ENCODE peak calls at places on chromosomes 7 and 10, in four cellular contexts. I is dorsolateral prefrontal cortex, A is activated B cell treated with CpG ODN at 0.5 μM for 24 hours, P is A673. F is an unnamed sample.

GRCh38 chr10:92822060-92822634 is 26.2 kb upstream of the EXOC6 start:
- DNase-seq in I (no peak), A (no peak), P (peak), F (no peak)

GRCh38 chr10:33290286-33291052 is 44.0 kb downstream of the NRP1 start:
- DNase-seq in I (no peak), A (no peak), P (peak), F (no peak)

GRCh38 chr7:50584793-50585399 is 19.7 kb upstream of the DDC start:
- DNase-seq in I (no peak), A (no peak), P (no peak), F (no peak)

GRCh38 chr10:71964669-71965515 is 697 bp downstream of the CHST3 start:
- DNase-seq in I (no peak), A (no peak), P (peak), F (peak)

GRCh38 chr7:145698526-145699262 is 417.9 kb upstream of the CNTNAP2 start:
- DNase-seq in I (no peak), A (no peak), P (no peak), F (no peak)

GRCh38 chr7:157941210-157941609 is 604.4 kb downstream of the DNAJB6 start:
- DNase-seq in I (no peak), A (no peak), P (no peak), F (no peak)

GRCh38 chr7:2471396-2471795 is 4.8 kb downstream of the GRIFIN start:
- DNase-seq in I (no peak), A (no peak), P (peak), F (no peak)

GRCh38 chr7:35988105-35988504 is 164.9 kb upstream of the EEPD1 start:
- DNase-seq in I (no peak), A (no peak), P (no peak), F (no peak)

GRCh38 chr7:100894860-100895700 is 608 bp downstream of the ACHE start:
- DNase-seq in I (no peak), A (peak), P (peak), F (peak)

GRCh38 chr10:119104653-119105024 is 726 bp downstream of the DENND10 start:
- DNase-seq in I (no peak), A (no peak), P (peak), F (peak)

GRCh38 chr7:105448181-105448580 is 59.5 kb upstream of the SRPK2 start:
- DNase-seq in I (no peak), A (no peak), P (no peak), F (no peak)

GRCh38 chr7:28355553-28356319 is 56.6 kb upstream of the CREB5 start:
- DNase-seq in I (no peak), A (no peak), P (no peak), F (no peak)

GRCh38 chr7:47266131-47266706 is 315.7 kb downstream of the TNS3 start:
- DNase-seq in I (peak), A (peak), P (peak), F (peak)

GRCh38 chr10:484441-484924 is 205.0 kb downstream of the DIP2C start:
- DNase-seq in I (no peak), A (no peak), P (peak), F (peak)

GRCh38 chr10:31936933-31937332 is 8.3 kb upstream of the ARHGAP12 start:
- DNase-seq in I (no peak), A (no peak), P (no peak), F (no peak)

GRCh38 chr10:31932838-31933237 is 4.2 kb upstream of the ARHGAP12 start:
- DNase-seq in I (no peak), A (no peak), P (no peak), F (no peak)

GRCh38 chr10:31937371-31937770 is 8.7 kb upstream of the ARHGAP12 start:
- DNase-seq in I (no peak), A (no peak), P (no peak), F (no peak)

GRCh38 chr10:31936086-31936485 is 7.5 kb upstream of the ARHGAP12 start:
- DNase-seq in I (no peak), A (no peak), P (no peak), F (no peak)

DNA sequence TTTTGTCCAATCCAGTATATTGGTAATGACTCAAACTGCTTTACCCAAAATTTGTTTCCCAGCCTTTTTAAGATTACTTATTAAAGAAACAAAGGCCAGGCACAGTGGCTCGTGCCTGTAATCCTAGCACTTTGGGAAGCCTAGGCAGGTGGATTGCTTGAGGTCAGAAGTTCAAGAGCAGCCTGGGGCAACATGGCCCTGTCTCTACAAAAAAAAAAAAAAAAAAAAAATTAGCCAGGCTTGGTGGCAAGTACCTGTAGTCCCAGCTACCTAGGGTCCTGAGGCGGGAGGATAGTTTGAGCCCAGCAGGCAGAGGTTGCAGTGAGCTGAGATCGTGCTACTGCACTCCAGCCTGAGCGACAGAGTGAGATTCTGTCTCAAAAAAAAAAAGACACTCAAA is 7.0 kb upstream of the ARHGAP12 start:
- DNase-seq in I (no peak), A (no peak), P (no peak), F (no peak)
- TF ChIP-seq CTCF in I (no peak), A (no peak), P (no peak), F (no peak)

DNA sequence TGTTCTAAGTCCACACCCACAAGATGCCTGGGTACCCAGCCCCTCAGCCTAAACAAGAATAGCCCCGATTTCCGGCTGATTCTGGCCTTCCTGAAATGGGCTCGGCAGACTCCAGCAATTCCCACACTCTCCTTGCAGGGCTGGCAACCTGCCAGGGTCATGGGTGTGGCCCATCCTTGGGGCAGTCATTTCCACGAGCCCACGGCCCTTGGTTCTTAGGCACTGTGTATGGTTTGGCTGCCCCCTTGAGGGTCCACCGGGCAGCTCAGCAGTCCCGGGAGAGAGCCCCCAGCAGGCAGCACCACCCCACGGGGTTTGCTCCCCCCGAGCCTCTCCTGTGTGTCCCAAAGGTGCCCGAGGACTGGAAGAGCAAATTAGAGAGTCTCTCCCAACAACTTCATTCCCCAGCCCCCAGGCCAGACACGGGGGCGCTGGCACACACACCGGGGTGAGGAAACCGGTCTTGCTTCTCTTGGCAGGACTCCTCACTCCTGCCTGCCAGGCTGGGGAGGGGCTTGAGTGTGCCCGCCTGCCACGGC is 142.2 kb downstream of the EMX2 start:
- DNase-seq in I (no peak), A (no peak), P (peak), F (no peak)
- TF ChIP-seq CTCF in I (no peak), A (no peak), P (no peak), F (no peak)

DNA sequence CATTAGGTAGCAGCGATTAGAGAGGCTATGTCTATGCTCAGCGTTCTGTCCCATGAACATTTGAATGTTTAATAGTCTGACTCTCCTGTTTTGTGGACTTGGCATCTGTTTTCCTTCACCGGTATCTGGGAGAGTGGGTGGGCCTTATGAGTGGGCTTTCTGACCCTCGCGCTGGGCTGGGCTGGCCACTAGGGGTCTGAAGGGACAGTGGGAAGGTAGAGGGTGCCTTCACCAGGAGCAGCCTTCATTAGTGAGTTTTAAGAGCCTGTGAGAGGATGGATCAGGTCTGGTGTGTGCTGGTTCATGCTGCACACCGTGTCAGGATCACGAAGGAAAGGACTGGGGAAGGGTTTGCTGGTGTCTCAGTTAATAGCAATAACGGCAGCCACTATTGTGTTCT is 33.4 kb downstream of the DCLRE1A start:
- DNase-seq in I (no peak), A (no peak), P (no peak), F (no peak)
- TF ChIP-seq CTCF in I (no peak), A (no peak), P (peak), F (no peak)

GRCh38 chr10:106712988-106713387 is 451.5 kb downstream of the SORCS1 start:
- DNase-seq in I (no peak), A (no peak), P (no peak), F (no peak)

GRCh38 chr10:106714734-106715368 is 449.7 kb downstream of the SORCS1 start:
- DNase-seq in I (no peak), A (no peak), P (peak), F (no peak)

GRCh38 chr10:106713846-106714245 is 450.7 kb downstream of the SORCS1 start:
- DNase-seq in I (no peak), A (no peak), P (no peak), F (no peak)

GRCh38 chr10:106708521-106708920 is 456.0 kb downstream of the SORCS1 start:
- DNase-seq in I (no peak), A (no peak), P (no peak), F (no peak)

DNA sequence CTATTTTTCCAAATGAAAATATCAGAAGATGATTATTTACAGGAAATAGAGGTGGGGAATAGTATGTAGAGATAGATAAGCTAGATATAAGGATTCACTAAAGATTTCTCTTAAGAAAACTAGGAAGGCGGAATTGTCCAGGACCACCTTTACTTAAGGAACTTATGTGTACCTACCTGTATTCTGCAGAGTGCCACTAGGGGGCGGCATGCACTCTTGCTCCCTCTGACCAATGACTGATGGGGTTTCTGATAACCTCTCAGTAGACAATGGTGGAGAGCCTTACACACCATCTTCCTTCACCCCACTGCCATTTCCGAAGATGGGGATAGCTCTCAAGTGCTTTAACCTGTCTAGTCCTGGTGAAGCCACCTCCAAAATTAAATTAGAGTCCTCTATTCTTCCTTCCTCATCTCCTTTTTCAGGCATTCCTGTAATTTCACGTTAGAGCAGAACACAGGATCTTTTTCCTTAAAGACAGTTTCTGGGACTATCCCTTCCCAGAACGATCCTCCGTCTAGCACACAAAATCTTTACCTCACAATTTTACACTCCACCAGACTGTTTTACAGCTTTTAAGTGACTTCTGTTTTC is 453.1 kb downstream of the SORCS1 start:
- DNase-seq in I (peak), A (peak), P (peak), F (peak)
- TF ChIP-seq CTCF in I (peak), A (peak), P (peak), F (peak)